ENCODE peak calls at places on chromosomes 7 and 10, in nine cellular contexts. One of them, this sample, is unnamed.
A peak's percentile ranks its signal among the peaks of the same experiment; 100 is the strongest.

GRCh38 chr10:60646966-60647796 is 131.1 kb upstream of the CDK1 start:
- DNase-seq in transverse colon: peak; percentile 22
- DNase-seq in mammary epithelial cell: peak; percentile 31
- DNase-seq in progenitor cell of endocrine pancreas: peak; percentile 30
- DNase-seq in pancreas: peak; percentile 9
- DNase-seq in MCF 10A: peak; percentile 76
- DNase-seq in substantia nigra: no peak
- DNase-seq in activated CD4-positive, alpha-beta T cell treated with anti-CD3 and anti-CD28 coated beads for 24 hours: peak; percentile 10
- DNase-seq in stimulated activated CD8-positive, alpha-beta memory T cell treated with anti-CD3 and anti-CD28 coated beads, Interleukin-15, amount 100 ng/mL, for 24 hours: no peak
- DNase-seq in this sample: no peak

GRCh38 chr10:91552706-91553105 is 80.2 kb downstream of the PPP1R3C start:
- DNase-seq in transverse colon: no peak
- DNase-seq in mammary epithelial cell: no peak
- DNase-seq in progenitor cell of endocrine pancreas: no peak
- DNase-seq in pancreas: peak; percentile 64
- DNase-seq in MCF 10A: peak; percentile 42
- DNase-seq in substantia nigra: no peak
- DNase-seq in activated CD4-positive, alpha-beta T cell treated with anti-CD3 and anti-CD28 coated beads for 24 hours: no peak
- DNase-seq in stimulated activated CD8-positive, alpha-beta memory T cell treated with anti-CD3 and anti-CD28 coated beads, Interleukin-15, amount 100 ng/mL, for 24 hours: no peak
- DNase-seq in this sample: no peak

GRCh38 chr7:117098457-117098856 is 145.2 kb downstream of the ST7 start:
- DNase-seq in transverse colon: no peak
- DNase-seq in mammary epithelial cell: peak; percentile 84
- DNase-seq in progenitor cell of endocrine pancreas: no peak
- DNase-seq in pancreas: no peak
- DNase-seq in MCF 10A: peak; percentile 42
- DNase-seq in substantia nigra: no peak
- DNase-seq in activated CD4-positive, alpha-beta T cell treated with anti-CD3 and anti-CD28 coated beads for 24 hours: no peak
- DNase-seq in stimulated activated CD8-positive, alpha-beta memory T cell treated with anti-CD3 and anti-CD28 coated beads, Interleukin-15, amount 100 ng/mL, for 24 hours: no peak
- DNase-seq in this sample: no peak

GRCh38 chr7:55130554-55131198 is 111.9 kb downstream of the EGFR start:
- DNase-seq in transverse colon: peak; percentile 37
- DNase-seq in mammary epithelial cell: peak; percentile 68
- DNase-seq in progenitor cell of endocrine pancreas: no peak
- DNase-seq in pancreas: no peak
- DNase-seq in MCF 10A: no peak
- DNase-seq in substantia nigra: no peak
- DNase-seq in activated CD4-positive, alpha-beta T cell treated with anti-CD3 and anti-CD28 coated beads for 24 hours: no peak
- DNase-seq in stimulated activated CD8-positive, alpha-beta memory T cell treated with anti-CD3 and anti-CD28 coated beads, Interleukin-15, amount 100 ng/mL, for 24 hours: no peak
- DNase-seq in this sample: no peak

GRCh38 chr7:82859106-82859850 is 303.4 kb downstream of the PCLO start:
- DNase-seq in transverse colon: no peak
- DNase-seq in mammary epithelial cell: peak; percentile 16
- DNase-seq in progenitor cell of endocrine pancreas: no peak
- DNase-seq in pancreas: no peak
- DNase-seq in MCF 10A: no peak
- DNase-seq in substantia nigra: no peak
- DNase-seq in activated CD4-positive, alpha-beta T cell treated with anti-CD3 and anti-CD28 coated beads for 24 hours: no peak
- DNase-seq in stimulated activated CD8-positive, alpha-beta memory T cell treated with anti-CD3 and anti-CD28 coated beads, Interleukin-15, amount 100 ng/mL, for 24 hours: no peak
- DNase-seq in this sample: no peak

GRCh38 chr7:116953727-116954442 is 584 bp downstream of the ST7 start:
- DNase-seq in transverse colon: peak; percentile 61
- DNase-seq in mammary epithelial cell: peak; percentile 80
- DNase-seq in progenitor cell of endocrine pancreas: peak; percentile 32
- DNase-seq in pancreas: peak; percentile 77
- DNase-seq in MCF 10A: peak; percentile 79
- DNase-seq in substantia nigra: peak; percentile 5
- DNase-seq in activated CD4-positive, alpha-beta T cell treated with anti-CD3 and anti-CD28 coated beads for 24 hours: peak; percentile 10
- DNase-seq in stimulated activated CD8-positive, alpha-beta memory T cell treated with anti-CD3 and anti-CD28 coated beads, Interleukin-15, amount 100 ng/mL, for 24 hours: peak; percentile 7
- DNase-seq in this sample: no peak

GRCh38 chr10:118108194-118109026 is 61.7 kb upstream of the RAB11FIP2 start:
- DNase-seq in transverse colon: no peak
- DNase-seq in mammary epithelial cell: peak; percentile 56
- DNase-seq in progenitor cell of endocrine pancreas: no peak
- DNase-seq in pancreas: no peak
- DNase-seq in MCF 10A: no peak
- DNase-seq in substantia nigra: no peak
- DNase-seq in activated CD4-positive, alpha-beta T cell treated with anti-CD3 and anti-CD28 coated beads for 24 hours: no peak
- DNase-seq in stimulated activated CD8-positive, alpha-beta memory T cell treated with anti-CD3 and anti-CD28 coated beads, Interleukin-15, amount 100 ng/mL, for 24 hours: no peak
- DNase-seq in this sample: no peak

GRCh38 chr7:150800576-150801241 is at the start of gene TMEM176A:
- DNase-seq in transverse colon: peak; percentile 67
- DNase-seq in mammary epithelial cell: no peak
- DNase-seq in progenitor cell of endocrine pancreas: no peak
- DNase-seq in pancreas: peak; percentile 47
- DNase-seq in MCF 10A: no peak
- DNase-seq in substantia nigra: no peak
- DNase-seq in activated CD4-positive, alpha-beta T cell treated with anti-CD3 and anti-CD28 coated beads for 24 hours: no peak
- DNase-seq in stimulated activated CD8-positive, alpha-beta memory T cell treated with anti-CD3 and anti-CD28 coated beads, Interleukin-15, amount 100 ng/mL, for 24 hours: no peak
- DNase-seq in this sample: no peak

This sample was measured in cortex of kidney.